ENCODE peak calls at places on chromosomes 2 and 18, in six cellular contexts. M, L, N, J, X and Z are unnamed samples.

GRCh38 chr2:117618607-117619006 is 195.9 kb upstream of the DDX18 start:
- DNase-seq in L (no peak), N (no peak), X (no peak), J (no peak), M (no peak), Z (no peak)

GRCh38 chr2:68441179-68441993 is 25.7 kb downstream of the FBXO48 start:
- DNase-seq in J (peak), X (peak), L (peak), N (peak), M (peak), Z (peak)

GRCh38 chr2:25700221-25700660 is 26.9 kb upstream of the DTNB start:
- DNase-seq in M (no peak), X (peak), J (peak), L (peak), N (no peak), Z (peak)

GRCh38 chr2:42234056-42234455 is 64.9 kb downstream of the EML4 start:
- DNase-seq in X (peak), N (no peak), J (no peak), M (no peak), L (peak), Z (no peak)

GRCh38 chr2:137928547-137929503 is 35.4 kb upstream of the HNMT start:
- DNase-seq in L (peak), X (peak), J (no peak), N (no peak), M (no peak), Z (no peak)

GRCh38 chr2:221981918-221982317 is 316.9 kb downstream of the PAX3 start:
- DNase-seq in M (no peak), X (no peak), L (no peak), N (no peak), J (no peak), Z (no peak)

GRCh38 chr2:160932960-160933359 is 227.3 kb upstream of the TANK start:
- DNase-seq in X (peak), N (no peak), L (no peak), J (no peak), M (no peak), Z (no peak)

GRCh38 chr18:49778826-49779465 is 34.4 kb downstream of the ACAA2 start:
- DNase-seq in N (no peak), L (peak), M (no peak), J (no peak), X (no peak), Z (no peak)

GRCh38 chr18:58605027-58606020 is 23.6 kb downstream of the ALPK2 start:
- DNase-seq in X (peak), M (no peak), J (no peak), N (no peak), L (peak), Z (no peak)

GRCh38 chr2:200451506-200451905 is 58.4 kb downstream of the KCTD18 start:
- DNase-seq in X (no peak), N (no peak), J (no peak), L (no peak), M (no peak), Z (no peak)

GRCh38 chr2:86413296-86414085 is 27.7 kb upstream of the KDM3A start:
- DNase-seq in J (no peak), M (no peak), X (no peak), L (no peak), N (no peak), Z (no peak)

GRCh38 chr2:7812231-7812995 is 869.4 kb upstream of the ID2 start:
- DNase-seq in X (peak), L (peak), M (no peak), N (no peak), J (no peak), Z (no peak)

GRCh38 chr2:135844285-135844985 is 7.5 kb upstream of the LCT start:
- DNase-seq in L (no peak), N (no peak), J (no peak), M (no peak), X (peak), Z (no peak)

GRCh38 chr2:73290049-73290839 is 3.1 kb downstream of the EGR4 start:
- DNase-seq in X (peak), J (no peak), N (no peak), L (peak), M (peak), Z (peak)

GRCh38 chr2:64404743-64405142 is 49.2 kb upstream of the LGALSL start:
- DNase-seq in M (peak), N (no peak), J (peak), L (no peak), X (peak), Z (no peak)

GRCh38 chr2:62415518-62415917 is 90.5 kb downstream of the TMEM17 start:
- DNase-seq in L (no peak), N (no peak), J (no peak), M (no peak), X (no peak), Z (no peak)

GRCh38 chr2:187962538-187962937 is 329.1 kb upstream of the GULP1 start:
- DNase-seq in M (peak), J (no peak), N (no peak), X (no peak), L (no peak), Z (no peak)

GRCh38 chr2:231632559-231633142 is 40.0 kb downstream of the TEX44 start:
- DNase-seq in J (no peak), L (peak), N (no peak), M (no peak), X (peak), Z (no peak)

GRCh38 chr18:72107647-72108046 is 436.5 kb downstream of the CBLN2 start:
- DNase-seq in N (no peak), J (no peak), L (peak), X (no peak), M (no peak), Z (no peak)

GRCh38 chr2:20421336-20421987 is 25.4 kb upstream of the RHOB start:
- DNase-seq in X (peak), L (no peak), M (no peak), N (no peak), J (no peak), Z (no peak)

GRCh38 chr18:37662099-37662498 is 96.5 kb upstream of the CELF4 start:
- DNase-seq in X (no peak), M (no peak), J (no peak), L (no peak), N (no peak), Z (no peak)

GRCh38 chr18:34280653-34281052 is 55.9 kb upstream of the NOL4 start:
- DNase-seq in M (no peak), J (no peak), L (no peak), X (no peak), N (no peak), Z (no peak)

GRCh38 chr2:20613342-20613916 is 37.5 kb downstream of the HS1BP3 start:
- DNase-seq in L (no peak), M (no peak), X (no peak), N (peak), J (peak), Z (no peak)

GRCh38 chr2:29367986-29368677 is 252.9 kb downstream of the CLIP4 start:
- DNase-seq in N (no peak), J (no peak), X (peak), M (no peak), L (peak), Z (no peak)

GRCh38 chr2:17621781-17622180 is 81.3 kb downstream of the VSNL1 start:
- DNase-seq in N (no peak), L (peak), J (no peak), M (no peak), X (peak), Z (no peak)

GRCh38 chr2:227826563-227826962 is 12.9 kb downstream of the CCL20 start:
- DNase-seq in N (no peak), J (no peak), L (no peak), M (no peak), X (no peak), Z (no peak)

GRCh38 chr2:227826019-227826521 is 12.4 kb downstream of the CCL20 start:
- DNase-seq in L (no peak), N (no peak), J (no peak), M (no peak), X (no peak), Z (no peak)

GRCh38 chr2:227828385-227828990 is 14.8 kb downstream of the CCL20 start:
- DNase-seq in L (no peak), N (no peak), M (no peak), X (no peak), J (no peak), Z (no peak)

GRCh38 chr2:227824711-227825110 is 11.1 kb downstream of the CCL20 start:
- DNase-seq in N (no peak), X (no peak), L (no peak), J (no peak), M (no peak), Z (no peak)

GRCh38 chr2:227829337-227829736 is 15.7 kb downstream of the CCL20 start:
- DNase-seq in M (no peak), J (no peak), N (no peak), L (no peak), X (no peak), Z (no peak)
- TF ChIP-seq CTCF in M (no peak), J (no peak), N (no peak), L (no peak), X (no peak), Z (no peak)

DNA sequence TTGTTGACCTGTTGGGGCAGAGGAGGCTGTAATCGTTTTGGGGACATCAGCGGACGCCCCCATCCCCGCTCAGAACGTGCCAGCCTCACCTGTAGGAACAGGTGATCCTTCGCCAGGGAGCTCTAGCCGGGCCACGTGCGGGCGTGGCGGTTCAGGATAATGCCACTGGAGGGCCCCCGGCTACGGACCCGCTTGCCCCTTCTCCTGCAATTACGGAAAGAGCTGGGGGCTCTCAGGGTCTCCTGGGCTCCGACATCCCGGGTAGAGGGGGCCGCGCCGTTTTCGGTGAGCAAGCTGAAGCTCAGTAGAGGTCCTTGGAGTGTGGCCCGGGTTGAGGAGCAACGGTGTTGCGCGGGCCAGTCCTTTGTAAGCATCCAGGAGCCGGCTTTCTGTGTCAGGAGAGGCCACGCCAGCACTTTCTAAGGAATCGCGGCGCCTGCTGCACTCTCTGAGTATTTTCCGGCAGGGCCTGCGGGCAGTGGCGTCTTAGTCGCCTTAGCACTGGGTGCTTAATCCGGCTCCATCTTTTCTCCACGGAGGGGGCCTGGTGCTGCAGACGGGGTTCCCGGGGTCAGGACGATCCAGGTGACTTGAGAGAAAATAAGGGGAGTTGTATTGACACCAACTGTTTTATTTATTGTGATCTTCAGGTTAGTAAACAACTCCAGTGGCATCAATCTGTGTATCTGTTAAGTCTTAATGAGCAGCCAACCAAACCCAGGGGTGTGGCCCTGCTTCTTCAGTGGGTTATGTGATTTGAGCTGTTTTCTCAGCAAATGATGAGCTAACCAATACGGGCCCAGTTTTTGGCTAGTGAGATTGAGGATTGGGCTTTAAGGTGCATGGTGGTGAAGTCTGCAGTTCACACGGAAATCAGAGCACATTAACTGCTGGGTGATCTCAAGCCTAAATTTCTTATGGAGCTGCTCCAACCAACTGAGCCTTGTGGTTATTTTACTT is 1.9 kb downstream of the MTCL1 start:
- DNase-seq in M (peak), L (peak), X (peak), N (peak), J (peak), Z (peak)
- TF ChIP-seq CTCF in M (no peak), L (peak), X (no peak), N (peak), J (no peak), Z (no peak)

DNA sequence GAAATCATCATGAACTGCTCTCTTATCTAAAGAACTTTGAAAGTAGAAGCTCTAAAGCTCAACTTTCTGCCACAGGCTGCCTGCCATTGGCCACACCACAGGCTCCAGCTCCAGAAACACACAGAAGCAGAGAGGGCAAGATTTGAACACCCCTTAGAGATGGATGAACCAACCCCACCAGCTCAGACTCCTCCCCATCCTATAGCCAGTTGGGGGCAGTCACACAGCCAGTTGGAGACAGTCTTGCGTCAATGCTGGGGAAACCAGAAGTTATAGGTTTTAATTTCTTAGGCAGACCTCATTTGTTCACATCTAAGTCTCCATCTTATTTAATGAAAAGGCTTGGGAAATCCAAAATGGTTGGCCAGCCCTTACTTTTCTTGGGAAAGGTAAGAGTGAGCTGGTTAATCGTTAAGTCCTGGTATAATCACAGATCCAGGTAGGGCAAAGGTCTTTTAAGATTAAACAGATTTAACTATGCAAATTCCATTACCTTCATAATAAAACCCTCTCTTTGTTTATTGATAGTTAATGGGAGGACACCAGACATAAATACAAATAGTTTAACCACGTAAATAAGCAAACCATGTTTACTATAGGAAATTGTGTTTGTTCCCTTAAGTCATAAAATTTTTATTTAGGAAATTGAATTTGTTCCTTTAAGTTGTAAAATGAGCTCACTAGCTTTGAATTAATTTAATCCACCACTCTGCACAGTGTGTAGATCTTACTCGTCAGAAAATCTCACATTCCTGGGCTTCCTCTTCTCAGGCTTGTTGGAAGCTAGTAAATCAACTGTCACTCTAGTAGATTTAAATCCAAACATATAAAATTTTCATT is 28.0 kb downstream of the MRO start:
- DNase-seq in M (no peak), X (no peak), N (no peak), J (no peak), L (no peak), Z (no peak)
- TF ChIP-seq CTCF in M (no peak), X (no peak), N (no peak), J (no peak), L (no peak), Z (no peak)

GRCh38 chr2:95391641-95392310 is 10.7 kb upstream of the FAHD2A start:
- DNase-seq in L (no peak), M (no peak), N (peak), J (peak), X (no peak), Z (no peak)

GRCh38 chr2:95392320-95392719 is 10.2 kb upstream of the FAHD2A start:
- DNase-seq in M (no peak), X (no peak), N (peak), L (no peak), J (no peak), Z (no peak)

GRCh38 chr2:95390881-95391321 is 11.6 kb upstream of the FAHD2A start:
- DNase-seq in X (no peak), M (no peak), L (no peak), J (no peak), N (peak), Z (no peak)

GRCh38 chr2:95393901-95394300 is 8.6 kb upstream of the FAHD2A start:
- DNase-seq in N (no peak), M (no peak), L (no peak), X (no peak), J (no peak), Z (no peak)

DNA sequence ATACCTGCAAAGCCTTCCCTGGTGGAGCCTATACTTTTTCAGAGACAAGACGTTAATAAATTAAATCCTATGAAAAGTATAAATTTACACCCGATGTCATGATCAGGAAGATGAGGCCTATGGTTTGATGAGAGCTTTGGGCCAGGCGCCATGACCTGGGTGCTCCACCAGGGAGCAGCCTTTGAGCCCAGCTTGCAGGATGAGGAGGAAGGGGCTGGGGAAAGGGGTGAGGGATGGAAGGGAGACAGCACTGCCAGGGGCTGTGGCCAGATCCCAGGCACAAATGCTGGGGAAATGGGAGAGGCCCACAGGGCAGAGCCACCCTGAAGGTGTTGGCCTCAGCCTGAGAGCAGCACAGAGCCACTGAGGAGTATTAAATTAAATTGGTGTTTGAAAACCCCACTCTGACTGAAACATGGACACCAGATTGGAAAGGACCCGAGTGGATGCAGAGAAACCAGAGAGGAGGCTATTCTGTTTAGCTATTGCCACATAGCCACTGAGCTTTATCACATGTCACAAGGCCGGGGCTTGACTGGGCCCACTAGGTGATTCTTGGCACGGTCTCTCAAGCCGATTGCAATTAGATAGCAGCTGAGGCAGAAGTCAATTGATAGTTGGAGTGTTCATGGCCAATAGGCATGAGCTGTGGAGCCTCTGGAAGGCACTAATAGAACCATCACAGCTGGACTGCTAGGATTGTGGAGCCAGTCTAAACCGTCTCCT is 9.6 kb upstream of the FAHD2A start:
- DNase-seq in L (no peak), X (no peak), J (no peak), N (peak), M (no peak), Z (no peak)
- TF ChIP-seq CTCF in L (peak), X (peak), J (no peak), N (no peak), M (peak), Z (peak)

DNA sequence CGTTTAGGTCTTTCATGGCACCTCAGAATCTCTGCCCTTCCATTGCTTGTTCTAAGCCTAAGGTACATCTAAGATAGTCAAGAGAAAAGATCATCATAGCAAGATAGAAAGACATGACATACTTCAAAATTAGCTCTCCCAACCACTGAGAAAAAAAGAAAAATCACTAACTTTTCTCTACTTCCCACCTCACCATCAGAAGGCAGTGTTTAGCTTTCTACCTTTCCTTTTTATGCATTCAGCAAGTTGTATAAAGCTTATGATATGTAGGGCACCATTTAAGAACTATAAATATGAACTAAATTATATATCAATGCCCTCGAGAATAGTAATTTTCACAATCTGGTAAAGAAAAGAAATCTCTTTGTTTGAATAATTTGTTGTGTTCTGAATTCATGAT is 331.8 kb upstream of the VWC2L start:
- DNase-seq in M (no peak), N (no peak), L (no peak), J (no peak), X (no peak), Z (no peak)
- TF ChIP-seq CTCF in M (no peak), N (no peak), L (no peak), J (no peak), X (no peak), Z (no peak)

DNA sequence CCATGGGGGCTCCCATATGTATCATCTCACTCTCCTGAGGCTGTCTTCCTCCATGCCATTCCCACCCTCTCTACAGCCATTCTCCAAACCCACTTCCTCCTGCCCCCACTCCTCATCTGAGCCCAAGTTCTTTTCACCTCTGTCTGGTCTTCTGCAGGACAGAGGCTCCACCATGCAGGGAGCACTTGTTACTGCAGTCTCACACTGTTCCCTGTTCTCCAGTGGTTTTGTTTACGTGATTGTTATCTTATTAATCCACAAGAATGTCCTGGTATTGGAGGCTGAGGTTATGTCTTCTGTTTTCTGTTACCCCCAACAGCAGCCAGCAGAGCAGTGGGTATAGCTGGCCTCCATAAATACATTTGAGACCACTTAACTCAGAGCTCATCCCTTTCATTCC is 51.4 kb downstream of the PAX8 start:
- DNase-seq in M (no peak), L (no peak), N (no peak), J (no peak), X (no peak), Z (no peak)
- TF ChIP-seq CTCF in M (no peak), L (no peak), N (no peak), J (no peak), X (no peak), Z (no peak)